ENCODE peak calls at places on chromosomes 2 and 18, in eight cellular contexts. One of them, this sample, is unnamed.

GRCh38 chr2:28643911-28644334 is 107.7 kb upstream of the PPP1CB start:
- DNase-seq in PC-3: peak; percentile 96
- DNase-seq in GM23248: peak; percentile 91
- DNase-seq in effector memory CD4-positive, alpha-beta T cell: no peak
- DNase-seq in upper lobe of right lung: no peak
- DNase-seq in tibial artery: no peak
- DNase-seq in CD8-positive, alpha-beta T cell: no peak
- DNase-seq in transverse colon: peak; percentile 57
- DNase-seq in this sample: peak; percentile 49

GRCh38 chr2:68357608-68358337 is 7.3 kb upstream of the PLEK start:
- DNase-seq in PC-3: peak; percentile 87
- DNase-seq in GM23248: peak; percentile 68
- DNase-seq in effector memory CD4-positive, alpha-beta T cell: no peak
- DNase-seq in upper lobe of right lung: no peak
- DNase-seq in tibial artery: peak; percentile 37
- DNase-seq in CD8-positive, alpha-beta T cell: no peak
- DNase-seq in transverse colon: peak; percentile 33
- DNase-seq in this sample: peak; percentile 14

GRCh38 chr2:42926438-42927333 is 134.3 kb upstream of the HAAO start:
- DNase-seq in PC-3: no peak
- DNase-seq in GM23248: no peak
- DNase-seq in effector memory CD4-positive, alpha-beta T cell: no peak
- DNase-seq in upper lobe of right lung: no peak
- DNase-seq in tibial artery: no peak
- DNase-seq in CD8-positive, alpha-beta T cell: no peak
- DNase-seq in transverse colon: peak; percentile 68
- DNase-seq in this sample: no peak

GRCh38 chr18:7946724-7947377 is 379.7 kb downstream of the PTPRM start:
- DNase-seq in PC-3: peak; percentile 76
- DNase-seq in GM23248: peak; percentile 75
- DNase-seq in effector memory CD4-positive, alpha-beta T cell: no peak
- DNase-seq in upper lobe of right lung: no peak
- DNase-seq in tibial artery: no peak
- DNase-seq in CD8-positive, alpha-beta T cell: no peak
- DNase-seq in transverse colon: peak; percentile 29
- DNase-seq in this sample: no peak

GRCh38 chr2:41948397-41948763 is 99.4 kb upstream of the PKDCC start:
- DNase-seq in PC-3: no peak
- DNase-seq in GM23248: no peak
- DNase-seq in effector memory CD4-positive, alpha-beta T cell: no peak
- DNase-seq in upper lobe of right lung: no peak
- DNase-seq in tibial artery: no peak
- DNase-seq in CD8-positive, alpha-beta T cell: no peak
- DNase-seq in transverse colon: no peak
- DNase-seq in this sample: peak; percentile 81

GRCh38 chr18:12821408-12821807 is 62.6 kb downstream of the PTPN2 start:
- DNase-seq in PC-3: no peak
- DNase-seq in GM23248: no peak
- DNase-seq in effector memory CD4-positive, alpha-beta T cell: no peak
- DNase-seq in upper lobe of right lung: no peak
- DNase-seq in tibial artery: no peak
- DNase-seq in CD8-positive, alpha-beta T cell: no peak
- DNase-seq in transverse colon: no peak
- DNase-seq in this sample: no peak

GRCh38 chr2:105961599-105962146 is 217.0 kb downstream of the NCK2 start:
- DNase-seq in PC-3: no peak
- DNase-seq in GM23248: no peak
- DNase-seq in effector memory CD4-positive, alpha-beta T cell: no peak
- DNase-seq in upper lobe of right lung: no peak
- DNase-seq in tibial artery: no peak
- DNase-seq in CD8-positive, alpha-beta T cell: no peak
- DNase-seq in transverse colon: no peak
- DNase-seq in this sample: no peak

GRCh38 chr2:205212357-205212756 is 469.9 kb upstream of the NRP2 start:
- DNase-seq in PC-3: no peak
- DNase-seq in GM23248: no peak
- DNase-seq in effector memory CD4-positive, alpha-beta T cell: no peak
- DNase-seq in upper lobe of right lung: no peak
- DNase-seq in tibial artery: no peak
- DNase-seq in CD8-positive, alpha-beta T cell: no peak
- DNase-seq in transverse colon: no peak
- DNase-seq in this sample: no peak

GRCh38 chr2:98477036-98477435 is 32.4 kb downstream of the INPP4A start:
- DNase-seq in PC-3: no peak
- DNase-seq in GM23248: no peak
- DNase-seq in effector memory CD4-positive, alpha-beta T cell: no peak
- DNase-seq in upper lobe of right lung: no peak
- DNase-seq in tibial artery: no peak
- DNase-seq in CD8-positive, alpha-beta T cell: no peak
- DNase-seq in transverse colon: no peak
- DNase-seq in this sample: no peak

GRCh38 chr2:191165190-191165643 is 14.4 kb upstream of the STAT4 start:
- DNase-seq in PC-3: peak; percentile 80
- DNase-seq in GM23248: peak; percentile 77
- DNase-seq in effector memory CD4-positive, alpha-beta T cell: no peak
- DNase-seq in upper lobe of right lung: no peak
- DNase-seq in tibial artery: no peak
- DNase-seq in CD8-positive, alpha-beta T cell: no peak
- DNase-seq in transverse colon: no peak
- DNase-seq in this sample: peak; percentile 27

GRCh38 chr18:72107647-72108046 is 436.5 kb downstream of the CBLN2 start:
- DNase-seq in PC-3: peak; percentile 64
- DNase-seq in GM23248: no peak
- DNase-seq in effector memory CD4-positive, alpha-beta T cell: no peak
- DNase-seq in upper lobe of right lung: no peak
- DNase-seq in tibial artery: no peak
- DNase-seq in CD8-positive, alpha-beta T cell: no peak
- DNase-seq in transverse colon: no peak
- DNase-seq in this sample: peak; percentile 16

GRCh38 chr2:85111819-85112281 is 21.3 kb upstream of the TCF7L1 start:
- DNase-seq in PC-3: peak; percentile 54
- DNase-seq in GM23248: peak; percentile 87
- DNase-seq in effector memory CD4-positive, alpha-beta T cell: no peak
- DNase-seq in upper lobe of right lung: no peak
- DNase-seq in tibial artery: no peak
- DNase-seq in CD8-positive, alpha-beta T cell: no peak
- DNase-seq in transverse colon: no peak
- DNase-seq in this sample: no peak

GRCh38 chr18:77547757-77548156 is 298.1 kb downstream of the GALR1 start:
- DNase-seq in PC-3: no peak
- DNase-seq in GM23248: no peak
- DNase-seq in effector memory CD4-positive, alpha-beta T cell: no peak
- DNase-seq in upper lobe of right lung: no peak
- DNase-seq in tibial artery: no peak
- DNase-seq in CD8-positive, alpha-beta T cell: no peak
- DNase-seq in transverse colon: peak; percentile 37
- DNase-seq in this sample: no peak

GRCh38 chr2:207929923-207930322 is 95.4 kb downstream of the PLEKHM3 start:
- DNase-seq in PC-3: no peak
- DNase-seq in GM23248: no peak
- DNase-seq in effector memory CD4-positive, alpha-beta T cell: no peak
- DNase-seq in upper lobe of right lung: no peak
- DNase-seq in tibial artery: no peak
- DNase-seq in CD8-positive, alpha-beta T cell: no peak
- DNase-seq in transverse colon: peak; percentile 26
- DNase-seq in this sample: no peak

GRCh38 chr2:3459185-3460015 is 59.9 kb downstream of the ADI1 start:
- DNase-seq in PC-3: no peak
- DNase-seq in GM23248: no peak
- DNase-seq in effector memory CD4-positive, alpha-beta T cell: no peak
- DNase-seq in upper lobe of right lung: peak; percentile 91
- DNase-seq in tibial artery: no peak
- DNase-seq in CD8-positive, alpha-beta T cell: no peak
- DNase-seq in transverse colon: no peak
- DNase-seq in this sample: no peak

GRCh38 chr2:3460161-3460560 is 59.2 kb downstream of the ADI1 start:
- DNase-seq in PC-3: no peak
- DNase-seq in GM23248: no peak
- DNase-seq in effector memory CD4-positive, alpha-beta T cell: no peak
- DNase-seq in upper lobe of right lung: no peak
- DNase-seq in tibial artery: no peak
- DNase-seq in CD8-positive, alpha-beta T cell: no peak
- DNase-seq in transverse colon: no peak
- DNase-seq in this sample: no peak

GRCh38 chr2:3457524-3458395 is 61.6 kb downstream of the ADI1 start:
- DNase-seq in PC-3: no peak
- DNase-seq in GM23248: no peak
- DNase-seq in effector memory CD4-positive, alpha-beta T cell: no peak
- DNase-seq in upper lobe of right lung: no peak
- DNase-seq in tibial artery: no peak
- DNase-seq in CD8-positive, alpha-beta T cell: no peak
- DNase-seq in transverse colon: no peak
- DNase-seq in this sample: no peak

GRCh38 chr2:3460831-3461544 is 58.3 kb downstream of the ADI1 start:
- DNase-seq in PC-3: no peak
- DNase-seq in GM23248: no peak
- DNase-seq in effector memory CD4-positive, alpha-beta T cell: no peak
- DNase-seq in upper lobe of right lung: no peak
- DNase-seq in tibial artery: no peak
- DNase-seq in CD8-positive, alpha-beta T cell: no peak
- DNase-seq in transverse colon: no peak
- DNase-seq in this sample: no peak

DNA sequence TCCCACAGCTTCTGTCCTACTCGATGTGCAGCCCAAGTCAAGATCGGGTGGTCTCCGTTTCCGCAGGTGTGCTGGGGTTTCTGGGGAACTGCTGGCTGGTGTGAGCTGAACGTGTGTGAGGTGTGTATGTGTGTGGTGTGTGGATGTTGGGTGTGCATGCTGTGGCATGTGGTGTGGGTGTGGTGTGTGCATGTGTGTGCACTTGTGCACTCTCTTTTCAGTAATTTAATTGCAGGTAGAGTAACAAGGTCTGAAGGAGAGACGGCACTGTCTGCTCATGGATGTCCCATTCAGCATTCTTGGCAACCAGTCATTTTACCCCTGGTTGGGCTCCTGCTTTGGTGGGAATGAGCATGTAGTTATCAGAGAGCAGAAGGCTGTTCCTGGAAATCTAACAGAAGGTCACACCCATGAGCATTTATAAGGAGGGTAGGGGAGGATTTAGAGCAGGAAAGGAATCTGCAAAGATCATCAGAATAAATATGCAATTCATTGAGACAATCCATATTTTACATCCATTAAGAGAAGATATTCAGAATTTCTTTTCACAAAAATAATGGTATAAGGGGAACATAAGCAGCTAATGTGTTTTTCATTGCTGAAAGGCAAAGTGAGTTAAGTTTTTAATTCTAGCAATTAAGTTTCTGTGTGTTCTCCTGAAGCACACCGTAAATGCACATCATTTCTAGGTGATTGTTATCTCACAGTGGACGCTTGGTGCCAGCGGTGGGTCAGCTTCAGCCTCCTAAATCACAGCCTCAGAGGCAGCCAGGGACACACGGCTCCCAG is 60.7 kb downstream of the ADI1 start:
- DNase-seq in PC-3: no peak
- DNase-seq in GM23248: no peak
- DNase-seq in effector memory CD4-positive, alpha-beta T cell: no peak
- DNase-seq in upper lobe of right lung: no peak
- DNase-seq in tibial artery: no peak
- DNase-seq in CD8-positive, alpha-beta T cell: no peak
- DNase-seq in transverse colon: no peak
- DNase-seq in this sample: no peak
- H3K4me1 ChIP-seq in PC-3: no peaks in the 10 kb centered on the region
- H3K4me1 ChIP-seq in GM23248: no peaks in the 10 kb centered on the region
- H3K4me1 ChIP-seq in effector memory CD4-positive, alpha-beta T cell: no peaks in the 10 kb centered on the region
- H3K4me1 ChIP-seq in upper lobe of right lung: peaks cover 10% of the 10 kb centered on the region
- H3K4me1 ChIP-seq in tibial artery: no peaks in the 10 kb centered on the region
- H3K4me1 ChIP-seq in CD8-positive, alpha-beta T cell: no peaks in the 10 kb centered on the region
- H3K4me1 ChIP-seq in transverse colon: no peaks in the 10 kb centered on the region
- H3K4me1 ChIP-seq in this sample: peaks cover 2% of the 10 kb centered on the region

DNA sequence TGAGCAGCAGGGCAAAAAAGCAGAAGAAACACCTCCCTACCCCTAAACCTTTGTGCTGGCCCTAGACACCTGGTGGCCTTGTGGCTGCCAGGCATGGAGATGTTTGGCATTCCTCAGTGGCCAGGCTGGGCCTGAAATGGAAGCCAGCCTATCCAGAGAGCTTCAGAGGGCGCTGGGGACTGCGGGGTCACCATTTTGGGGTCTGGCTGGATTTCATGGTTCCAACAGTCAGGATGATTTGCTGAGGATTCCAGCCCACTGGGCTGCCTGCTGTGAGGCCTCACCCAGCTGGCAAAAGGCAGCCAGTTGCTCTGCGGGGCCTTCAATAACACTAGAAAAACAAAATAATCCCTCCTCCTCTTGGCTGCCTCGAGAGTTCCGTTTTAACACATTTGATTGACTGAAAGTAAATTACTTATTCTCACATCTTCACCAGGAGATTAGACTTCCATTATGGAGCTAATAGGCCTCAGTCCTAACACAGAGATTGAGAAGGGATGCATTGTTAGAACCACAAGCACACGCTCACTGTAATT is 154.1 kb downstream of the EN1 start:
- DNase-seq in PC-3: no peak
- DNase-seq in GM23248: no peak
- DNase-seq in effector memory CD4-positive, alpha-beta T cell: no peak
- DNase-seq in upper lobe of right lung: no peak
- DNase-seq in tibial artery: no peak
- DNase-seq in CD8-positive, alpha-beta T cell: no peak
- DNase-seq in transverse colon: no peak
- DNase-seq in this sample: no peak
- H3K9me3 ChIP-seq in PC-3: no peaks in the 10 kb centered on the region
- H3K9me3 ChIP-seq in GM23248: no peaks in the 10 kb centered on the region
- H3K9me3 ChIP-seq in effector memory CD4-positive, alpha-beta T cell: no peaks in the 10 kb centered on the region
- H3K9me3 ChIP-seq in upper lobe of right lung: no peaks in the 10 kb centered on the region
- H3K9me3 ChIP-seq in tibial artery: no peaks in the 10 kb centered on the region
- H3K9me3 ChIP-seq in CD8-positive, alpha-beta T cell: no peaks in the 10 kb centered on the region
- H3K9me3 ChIP-seq in transverse colon: no peaks in the 10 kb centered on the region
- H3K9me3 ChIP-seq in this sample: no peaks in the 10 kb centered on the region

GRCh38 chr2:15845294-15845693 is 95.1 kb upstream of the MYCN start:
- DNase-seq in PC-3: no peak
- DNase-seq in GM23248: no peak
- DNase-seq in effector memory CD4-positive, alpha-beta T cell: no peak
- DNase-seq in upper lobe of right lung: no peak
- DNase-seq in tibial artery: no peak
- DNase-seq in CD8-positive, alpha-beta T cell: no peak
- DNase-seq in transverse colon: no peak
- DNase-seq in this sample: no peak
- H3K4me1 ChIP-seq in PC-3: peaks cover 3% of the 10 kb centered on the region
- H3K4me1 ChIP-seq in GM23248: no peaks in the 10 kb centered on the region
- H3K4me1 ChIP-seq in effector memory CD4-positive, alpha-beta T cell: no peaks in the 10 kb centered on the region
- H3K4me1 ChIP-seq in upper lobe of right lung: no peaks in the 10 kb centered on the region
- H3K4me1 ChIP-seq in tibial artery: no peaks in the 10 kb centered on the region
- H3K4me1 ChIP-seq in CD8-positive, alpha-beta T cell: no peaks in the 10 kb centered on the region
- H3K4me1 ChIP-seq in transverse colon: no peaks in the 10 kb centered on the region
- H3K4me1 ChIP-seq in this sample: no peaks in the 10 kb centered on the region

GRCh38 chr2:144253743-144254142 is 266.2 kb downstream of the ZEB2 start:
- DNase-seq in PC-3: no peak
- DNase-seq in GM23248: no peak
- DNase-seq in effector memory CD4-positive, alpha-beta T cell: no peak
- DNase-seq in upper lobe of right lung: no peak
- DNase-seq in tibial artery: no peak
- DNase-seq in CD8-positive, alpha-beta T cell: no peak
- DNase-seq in transverse colon: no peak
- DNase-seq in this sample: no peak
- H3K9me3 ChIP-seq in PC-3: no peaks in the 10 kb centered on the region
- H3K9me3 ChIP-seq in GM23248: peaks cover 5% of the 10 kb centered on the region
- H3K9me3 ChIP-seq in effector memory CD4-positive, alpha-beta T cell: peaks cover 19% of the 10 kb centered on the region
- H3K9me3 ChIP-seq in upper lobe of right lung: peaks cover 8% of the 10 kb centered on the region
- H3K9me3 ChIP-seq in tibial artery: peaks cover 8% of the 10 kb centered on the region
- H3K9me3 ChIP-seq in CD8-positive, alpha-beta T cell: no peaks in the 10 kb centered on the region
- H3K9me3 ChIP-seq in transverse colon: peaks cover 26% of the 10 kb centered on the region
- H3K9me3 ChIP-seq in this sample: peaks cover 15% of the 10 kb centered on the region

This sample was measured in HAP-1.